ENCODE peak calls at places on chromosomes 4 and X, in six cellular contexts. D is fibroblast of pulmonary artery, K is epithelial cell of esophagus, V is tibial artery, S is dorsolateral prefrontal cortex, U is fibroblast of the aortic adventitia. A is an unnamed sample.
A peak's percentile ranks its signal among the peaks of the same experiment; 100 is the strongest.

GRCh38 chr4:85861064-85861767 is 386.3 kb downstream of the ARHGAP24 start:
- DNase-seq in D (peak; percentile 17), K (peak; percentile 78), V (no peak), S (no peak), U (peak; percentile 16), A (no peak)

GRCh38 chr4:124980276-124980752 is 267.8 kb upstream of the ANKRD50 start:
- DNase-seq in D (peak; percentile 81), K (peak; percentile 64), V (no peak), S (no peak), U (peak; percentile 90), A (peak; percentile 30)

GRCh38 chr4:159248383-159249178 is 145.7 kb downstream of the RAPGEF2 start:
- DNase-seq in D (peak; percentile 87), K (no peak), V (no peak), S (no peak), U (peak; percentile 85), A (peak; percentile 25)

GRCh38 chr4:77566148-77566547 is 39.5 kb upstream of the CXCL13 start:
- DNase-seq in D (no peak), K (no peak), V (no peak), S (no peak), U (no peak), A (no peak)

GRCh38 chrX:53235566-53235965 is 10.6 kb upstream of the KDM5C start:
- DNase-seq in D (no peak), K (no peak), V (no peak), S (no peak), U (no peak), A (no peak)

GRCh38 chr4:154854362-154854761 is 73.3 kb downstream of the RBM46 start:
- DNase-seq in D (peak; percentile 52), K (peak; percentile 40), V (no peak), S (no peak), U (peak; percentile 45), A (peak; percentile 5)

GRCh38 chr4:151781026-151781425 is 20.2 kb upstream of the GATB start:
- DNase-seq in D (no peak), K (no peak), V (no peak), S (no peak), U (no peak), A (no peak)

GRCh38 chr4:94406668-94407437 is 44.9 kb upstream of the PDLIM5 start:
- DNase-seq in D (peak; percentile 96), K (peak; percentile 90), V (peak; percentile 82), S (peak; percentile 50), U (peak; percentile 96), A (peak; percentile 65)

GRCh38 chrX:136336623-136337022 is 35.9 kb downstream of the ADGRG4 start:
- DNase-seq in D (no peak), K (no peak), V (no peak), S (no peak), U (peak; percentile 4), A (no peak)

GRCh38 chr4:37765741-37766140 is 60.7 kb upstream of the PGM2 start:
- DNase-seq in D (no peak), K (no peak), V (no peak), S (no peak), U (no peak), A (no peak)

GRCh38 chr4:44985152-44985551 is 258.8 kb upstream of the GNPDA2 start:
- DNase-seq in D (no peak), K (no peak), V (no peak), S (no peak), U (no peak), A (no peak)

GRCh38 chrX:13266641-13267420 is 53.0 kb downstream of the ATXN3L start:
- DNase-seq in D (no peak), K (peak; percentile 82), V (no peak), S (no peak), U (peak; percentile 29), A (no peak)

GRCh38 chr4:94277539-94277938 is 65.1 kb downstream of the HPGDS start:
- DNase-seq in D (no peak), K (no peak), V (no peak), S (no peak), U (no peak), A (no peak)

GRCh38 chr4:47383829-47384427 is 79.6 kb downstream of the COMMD8 start:
- DNase-seq in D (peak; percentile 64), K (peak; percentile 37), V (no peak), S (no peak), U (peak; percentile 69), A (peak; percentile 60)

GRCh38 chr4:168574581-168575295 is 77.9 kb downstream of the PALLD start:
- DNase-seq in D (no peak), K (peak; percentile 57), V (no peak), S (no peak), U (peak; percentile 56), A (peak; percentile 72)

GRCh38 chr4:139756391-139757180 is 91.0 kb downstream of the MGST2 start:
- DNase-seq in D (no peak), K (no peak), V (no peak), S (no peak), U (no peak), A (no peak)

GRCh38 chrX:63889001-63889400 is 104.0 kb upstream of the ARHGEF9 start:
- DNase-seq in D (peak; percentile 6), K (peak; percentile 60), V (no peak), S (no peak), U (peak; percentile 2), A (peak; percentile 70)

GRCh38 chr4:121049072-121049599 is 23.2 kb downstream of the NDNF start:
- DNase-seq in D (peak; percentile 66), K (no peak), V (no peak), S (no peak), U (peak; percentile 71), A (no peak)

GRCh38 chr4:144189121-144189520 is 48.6 kb upstream of the GYPA start:
- DNase-seq in D (no peak), K (no peak), V (no peak), S (no peak), U (no peak), A (no peak)

GRCh38 chrX:151239748-151240147 is 63.4 kb downstream of the GPR50 start:
- DNase-seq in D (no peak), K (no peak), V (no peak), S (no peak), U (no peak), A (no peak)

GRCh38 chr4:186326391-186326790 is 60.4 kb downstream of the F11 start:
- DNase-seq in D (no peak), K (no peak), V (no peak), S (no peak), U (no peak), A (no peak)

GRCh38 chr4:25101836-25102235 is 58.4 kb downstream of the SEPSECS start:
- DNase-seq in D (no peak), K (no peak), V (no peak), S (no peak), U (no peak), A (no peak)

GRCh38 chr4:25100156-25100555 is 60.1 kb downstream of the SEPSECS start:
- DNase-seq in D (no peak), K (no peak), V (peak; percentile 11), S (no peak), U (peak; percentile 43), A (no peak)

GRCh38 chr4:25103423-25103822 is 56.8 kb downstream of the SEPSECS start:
- DNase-seq in D (peak; percentile 56), K (no peak), V (no peak), S (no peak), U (peak; percentile 21), A (no peak)

GRCh38 chr4:25098964-25099843 is 61.0 kb downstream of the SEPSECS start:
- DNase-seq in D (peak; percentile 80), K (peak; percentile 54), V (peak; percentile 67), S (no peak), U (peak; percentile 84), A (peak; percentile 64)

DNA sequence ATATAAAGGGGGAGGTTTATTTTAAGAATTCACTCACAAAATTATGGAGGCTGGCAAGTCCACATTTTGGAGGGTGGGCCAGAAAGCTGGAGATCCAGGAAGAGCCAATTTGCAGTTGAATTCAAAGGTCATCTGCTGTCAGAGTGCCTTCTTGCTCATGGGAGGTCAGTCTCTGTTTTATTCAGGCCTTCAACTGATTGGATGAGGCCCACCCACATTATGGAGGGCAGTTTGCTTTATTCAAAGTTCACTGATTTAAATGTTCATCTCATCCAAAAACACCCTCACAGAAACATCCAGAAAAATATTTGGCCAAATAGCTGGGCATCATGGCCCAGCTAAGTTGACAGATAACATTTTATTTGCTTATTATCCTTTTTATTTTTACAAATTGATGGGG is 59.5 kb downstream of the SEPSECS start:
- DNase-seq in D (no peak), K (no peak), V (peak; percentile 1), S (no peak), U (no peak), A (no peak)
- TF ChIP-seq CTCF in D (no peak), K (no peak), V (no peak), S (no peak), U (no peak), A (no peak)

GRCh38 chr4:29722253-29722652 is 997.9 kb upstream of the PCDH7 start:
- DNase-seq in D (no peak), K (peak; percentile 53), V (no peak), S (no peak), U (no peak), A (no peak)

DNA sequence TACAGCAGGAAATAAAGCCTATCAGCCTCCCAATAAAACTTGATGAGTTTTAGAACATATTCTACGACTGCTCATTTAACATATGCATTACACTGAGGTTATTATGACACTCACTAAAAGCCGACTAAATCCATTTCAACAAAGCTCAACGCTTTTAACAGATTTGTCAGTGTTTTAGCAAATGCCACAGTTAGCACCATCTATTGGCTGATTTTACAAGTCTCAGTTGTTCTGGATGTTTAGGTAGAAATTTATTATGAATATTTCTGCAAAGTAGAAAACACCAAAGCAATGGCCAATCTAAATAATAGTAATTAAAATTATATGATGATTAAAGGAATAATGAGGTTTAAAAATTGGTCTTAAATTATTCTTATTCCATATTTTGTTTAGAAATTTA is 993.2 kb upstream of the PCDH7 start:
- DNase-seq in D (no peak), K (no peak), V (no peak), S (no peak), U (no peak), A (no peak)
- TF ChIP-seq CTCF in D (no peak), K (no peak), V (no peak), S (no peak), U (no peak), A (no peak)

GRCh38 chr4:13966241-13967195 is 339.0 kb upstream of the BOD1L1 start:
- DNase-seq in D (peak; percentile 90), K (peak; percentile 84), V (no peak), S (no peak), U (peak; percentile 85), A (peak; percentile 94)
- TF ChIP-seq CTCF in D (peak; percentile 26), K (peak; percentile 30), V (no peak), S (no peak), U (peak; percentile 39), A (peak; percentile 21)

DNA sequence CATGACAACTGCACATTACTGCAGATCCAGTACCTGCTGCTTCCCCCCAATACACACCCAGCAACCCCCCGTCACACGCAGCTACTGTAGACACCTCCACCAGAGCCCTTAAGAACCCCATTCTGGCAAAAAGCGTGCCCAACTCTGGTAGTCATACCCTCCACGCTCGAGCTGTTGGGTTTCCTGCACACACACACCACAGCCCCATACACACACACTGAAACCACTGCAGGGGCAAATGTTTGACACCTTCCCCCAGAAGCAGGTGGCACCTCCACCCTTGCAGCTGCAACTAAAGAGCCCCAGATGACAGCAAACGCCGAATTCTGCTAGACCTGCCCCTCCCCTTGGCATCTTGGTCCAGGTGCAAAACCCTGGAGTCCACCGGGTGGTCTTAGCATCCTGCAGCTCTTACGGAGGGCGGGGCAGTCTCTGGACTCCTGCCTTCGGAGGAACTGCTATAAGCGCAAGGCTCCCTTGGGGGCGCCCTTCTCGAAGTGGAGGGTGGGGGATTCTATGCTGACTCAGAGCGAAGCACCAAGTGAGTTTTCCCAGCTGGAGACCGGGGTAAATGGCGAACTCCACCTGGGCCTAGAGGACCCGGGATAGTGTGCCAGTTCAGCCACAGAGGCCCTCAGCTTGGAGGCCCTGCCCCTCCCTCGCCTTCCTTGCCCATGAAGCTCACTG is 1.5 kb downstream of the FRMPD3 start:
- DNase-seq in D (no peak), K (no peak), V (no peak), S (no peak), U (no peak), A (no peak)
- TF ChIP-seq CTCF in D (no peak), K (no peak), V (no peak), S (no peak), U (no peak), A (no peak)